ENCODE peak calls at places on chromosomes 16 and 17, in seven cellular contexts. S, Z, C, W, G, V and I are unnamed samples.

GRCh38 chr16:68272501-68273209 is 8.3 kb downstream of the SLC7A6 start:
- DNase-seq in G (no peak), Z (no peak), C (no peak), W (no peak), S (no peak), V (no peak), I (no peak)

GRCh38 chr17:40415390-40415789 is 2.3 kb downstream of the TOP2A start:
- DNase-seq in Z (peak), V (no peak), C (no peak), G (peak), W (no peak), S (no peak), I (peak)

GRCh38 chr17:412211-413015 is 59.8 kb upstream of the RPH3AL start:
- DNase-seq in G (peak), S (peak), V (peak), C (no peak), W (peak), Z (peak), I (peak)

GRCh38 chr16:50789757-50790156 is 47.9 kb downstream of the CYLD start:
- DNase-seq in V (no peak), G (no peak), Z (no peak), C (no peak), W (no peak), S (no peak), I (no peak)

GRCh38 chr17:78412403-78412802 is 34.0 kb downstream of the PGS1 start:
- DNase-seq in G (no peak), C (no peak), S (no peak), W (no peak), Z (peak), V (peak), I (no peak)

GRCh38 chr16:66547101-66547989 is 2.6 kb downstream of the TK2 start:
- DNase-seq in W (no peak), C (no peak), S (no peak), Z (no peak), V (no peak), G (no peak), I (no peak)

GRCh38 chr17:3845361-3845753 is 689 bp downstream of the NCBP3 start:
- DNase-seq in C (no peak), Z (no peak), V (no peak), W (no peak), G (no peak), S (no peak), I (peak)

GRCh38 chr16:27317738-27318398 is 4.1 kb downstream of the IL4R start:
- DNase-seq in C (no peak), W (no peak), G (no peak), V (no peak), S (no peak), Z (no peak), I (no peak)

GRCh38 chr17:81714412-81715106 is 2.5 kb downstream of the SLC25A10 start:
- DNase-seq in G (no peak), Z (no peak), W (no peak), C (no peak), V (no peak), S (no peak), I (no peak)

GRCh38 chr16:48870141-48870540 is 260.2 kb upstream of the N4BP1 start:
- DNase-seq in C (no peak), G (no peak), S (no peak), W (no peak), V (no peak), Z (no peak), I (no peak)

GRCh38 chr17:81119223-81120148 is 45.8 kb upstream of the PVALEF start:
- DNase-seq in V (peak), C (peak), S (peak), Z (peak), G (no peak), W (peak), I (peak)

GRCh38 chr16:89956511-89957213 is 8.1 kb downstream of the DEF8 start:
- DNase-seq in C (no peak), G (no peak), Z (no peak), S (no peak), W (no peak), V (no peak), I (no peak)

GRCh38 chr17:7293821-7294613 is 422 bp downstream of the YBX2 start:
- DNase-seq in V (peak), C (no peak), G (peak), W (peak), S (no peak), Z (peak), I (no peak)

GRCh38 chr17:15194859-15195277 is 70.3 kb downstream of the PMP22 start:
- DNase-seq in C (no peak), V (no peak), Z (no peak), G (no peak), W (no peak), S (no peak), I (no peak)

GRCh38 chr16:56662357-56663354 is 4.9 kb downstream of the MT1F start:
- DNase-seq in S (no peak), W (no peak), C (no peak), G (no peak), Z (no peak), V (no peak), I (no peak)
- TF ChIP-seq MAX in S (no peak), W (peak), C (no peak), G (no peak), Z (no peak), V (no peak), I (no peak)

GRCh38 chr16:4766875-4767628 is at the start of gene ZNF500:
- DNase-seq in Z (peak), V (peak), S (peak), C (peak), G (peak), W (peak), I (peak)
- H2AFZ ChIP-seq in Z (peak), V (peak), S (no peak), C (peak), G (no peak), W (no peak), I (peak)

GRCh38 chr17:64150237-64151015 is 20.5 kb upstream of the ERN1 start:
- DNase-seq in C (no peak), V (no peak), S (no peak), W (no peak), Z (no peak), G (peak), I (no peak)
- TF ChIP-seq MAX in C (no peak), V (no peak), S (no peak), W (no peak), Z (no peak), G (peak), I (no peak)

GRCh38 chr17:57010495-57010894 is 32.6 kb downstream of the SCPEP1 start:
- DNase-seq in Z (no peak), W (no peak), G (no peak), C (no peak), V (no peak), S (no peak), I (no peak)

GRCh38 chr17:57006040-57006439 is 28.1 kb downstream of the SCPEP1 start:
- DNase-seq in G (no peak), W (no peak), S (no peak), C (no peak), V (no peak), Z (no peak), I (no peak)

GRCh38 chr17:57008958-57009357 is 31.0 kb downstream of the SCPEP1 start:
- DNase-seq in W (no peak), G (no peak), C (no peak), S (no peak), Z (no peak), V (no peak), I (no peak)

GRCh38 chr17:57011482-57012015 is 33.6 kb downstream of the SCPEP1 start:
- DNase-seq in Z (no peak), C (no peak), W (no peak), G (no peak), S (no peak), V (no peak), I (no peak)

GRCh38 chr17:57009737-57010445 is 32.0 kb downstream of the SCPEP1 start:
- DNase-seq in Z (peak), V (peak), G (peak), W (peak), C (peak), S (peak), I (peak)
- H2AFZ ChIP-seq in Z (peak), V (peak), G (peak), W (peak), C (peak), S (peak), I (peak)

GRCh38 chr16:85429776-85430522 is 183.2 kb upstream of the GSE1 start:
- DNase-seq in G (no peak), S (no peak), Z (no peak), V (no peak), C (no peak), W (no peak), I (no peak)

GRCh38 chr16:85428899-85429775 is 184.0 kb upstream of the GSE1 start:
- DNase-seq in C (no peak), G (no peak), S (no peak), V (no peak), Z (no peak), W (peak), I (no peak)

GRCh38 chr16:85426806-85427205 is 186.3 kb upstream of the GSE1 start:
- DNase-seq in S (no peak), G (no peak), W (no peak), V (no peak), C (no peak), Z (no peak), I (no peak)

GRCh38 chr16:85430523-85431381 is 182.4 kb upstream of the GSE1 start:
- DNase-seq in C (no peak), S (no peak), V (no peak), G (no peak), W (peak), Z (peak), I (no peak)

GRCh38 chr16:85428168-85428898 is 184.8 kb upstream of the GSE1 start:
- DNase-seq in G (no peak), V (peak), S (peak), Z (peak), W (peak), C (no peak), I (peak)
- TF ChIP-seq MAX in G (no peak), V (no peak), S (no peak), Z (no peak), W (peak), C (no peak), I (no peak)

GRCh38 chr17:56679148-56679766 is 85.8 kb downstream of the NOG start:
- DNase-seq in G (peak), S (peak), C (no peak), V (peak), W (no peak), Z (peak), I (peak)
- H2AFZ ChIP-seq in G (no peak), S (peak), C (no peak), V (no peak), W (peak), Z (peak), I (peak)

GRCh38 chr17:43932923-43933322 is 9.4 kb downstream of the PPY start:
- DNase-seq in Z (no peak), S (no peak), V (no peak), W (no peak), C (no peak), G (no peak), I (no peak)

GRCh38 chr17:43932357-43932756 is 9.9 kb downstream of the PPY start:
- DNase-seq in C (no peak), W (no peak), G (no peak), V (no peak), Z (no peak), S (no peak), I (no peak)

GRCh38 chr17:43927101-43927935 is 15.0 kb downstream of the PPY start:
- DNase-seq in V (no peak), G (no peak), W (no peak), S (no peak), C (no peak), Z (no peak), I (no peak)

GRCh38 chr17:43928606-43929005 is 13.7 kb downstream of the PPY start:
- DNase-seq in S (no peak), Z (no peak), G (no peak), V (no peak), C (no peak), W (no peak), I (no peak)

DNA sequence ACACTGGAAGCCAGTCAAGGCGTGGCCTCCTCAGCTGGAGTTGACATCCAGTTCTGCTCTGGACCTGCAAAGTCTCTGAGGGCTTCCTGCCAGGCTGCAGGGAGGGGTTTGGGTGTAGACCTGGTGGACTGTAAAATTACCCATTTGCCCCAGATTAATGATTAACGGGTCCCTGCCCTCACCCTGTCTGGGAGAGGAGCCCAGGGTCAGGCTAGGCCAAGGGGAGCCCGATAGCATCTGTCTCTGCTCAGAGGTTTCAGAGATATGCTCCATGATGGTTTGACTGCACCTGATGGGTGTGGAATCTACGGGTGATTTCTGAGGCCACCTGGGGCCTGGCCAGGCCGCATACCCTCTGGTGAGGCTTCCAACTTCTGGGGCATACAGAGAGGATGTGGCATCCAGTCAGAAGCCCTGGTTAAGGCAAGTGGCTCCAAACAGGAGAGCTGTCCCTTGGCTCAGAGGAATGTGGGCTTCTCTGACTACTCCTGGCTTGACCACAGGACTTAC is 11.2 kb downstream of the PPY start:
- DNase-seq in V (no peak), W (no peak), C (no peak), Z (no peak), G (peak), S (no peak), I (no peak)
- TF ChIP-seq MAX in V (no peak), W (no peak), C (no peak), Z (no peak), G (no peak), S (no peak), I (no peak)

GRCh38 chr16:19540241-19540970 is 15.1 kb upstream of the VPS35L start:
- DNase-seq in V (no peak), Z (no peak), W (no peak), C (no peak), G (no peak), S (no peak), I (no peak)
- H2AFZ ChIP-seq in V (no peak), Z (no peak), W (no peak), C (no peak), G (no peak), S (no peak), I (no peak)

GRCh38 chr16:424623-425081 is 797 bp upstream of the RAB11FIP3 start:
- DNase-seq in W (peak), V (no peak), Z (no peak), S (no peak), C (no peak), G (no peak), I (peak)
- TF ChIP-seq MAX in W (no peak), V (no peak), Z (no peak), S (no peak), C (no peak), G (no peak), I (no peak)